ENCODE peak calls at places on chromosomes 6 and 20, in seven cellular contexts. Z is psoas muscle, V is body of pancreas, B is GM23338, T is fibroblast of pulmonary artery, F is epithelial cell of esophagus, P is H9. A is an unnamed sample.

GRCh38 chr6:21533678-21534077 is 59.9 kb upstream of the SOX4 start:
- DNase-seq in Z (no peak), V (no peak), B (no peak), T (no peak), F (no peak), P (no peak), A (no peak)

GRCh38 chr20:47790032-47790965 is 5.0 kb upstream of the SULF2 start:
- DNase-seq in Z (no peak), V (no peak), B (no peak), T (peak), F (peak), P (no peak), A (peak)

GRCh38 chr20:51233345-51233744 is 210.4 kb upstream of the KCNG1 start:
- DNase-seq in Z (no peak), V (no peak), B (no peak), T (no peak), F (peak), P (no peak), A (no peak)

GRCh38 chr6:42928748-42929087 is 562 bp upstream of the CNPY3 start:
- DNase-seq in Z (no peak), V (no peak), B (no peak), T (no peak), F (no peak), P (no peak), A (no peak)

GRCh38 chr20:49559411-49560081 is 8.4 kb downstream of the PTGIS start:
- DNase-seq in Z (peak), V (no peak), B (no peak), T (peak), F (no peak), P (no peak), A (peak)

GRCh38 chr6:138430361-138431145 is 26.5 kb downstream of the HEBP2 start:
- DNase-seq in Z (no peak), V (no peak), B (no peak), T (no peak), F (no peak), P (no peak), A (no peak)

GRCh38 chr6:107811591-107812218 is 12.4 kb downstream of the SCML4 start:
- DNase-seq in Z (no peak), V (peak), B (no peak), T (peak), F (peak), P (no peak), A (peak)

GRCh38 chr6:170088349-170088951 is 202.4 kb downstream of the DLL1 start:
- DNase-seq in Z (no peak), V (peak), B (no peak), T (no peak), F (no peak), P (no peak), A (no peak)

GRCh38 chr20:8740265-8740664 is 328.6 kb upstream of the PLCB4 start:
- DNase-seq in Z (no peak), V (no peak), B (no peak), T (no peak), F (no peak), P (no peak), A (no peak)

GRCh38 chr6:134921980-134922313 is 28.0 kb downstream of the ALDH8A1 start:
- DNase-seq in Z (no peak), V (no peak), B (no peak), T (peak), F (no peak), P (no peak), A (no peak)

GRCh38 chr6:27472182-27472616 is 706 bp downstream of the ZNF184 start:
- DNase-seq in Z (peak), V (peak), B (peak), T (peak), F (peak), P (peak), A (peak)

GRCh38 chr6:128259735-128260685 is 260.4 kb downstream of the PTPRK start:
- DNase-seq in Z (no peak), V (no peak), B (no peak), T (no peak), F (no peak), P (no peak), A (no peak)

GRCh38 chr20:3887870-3888614 is 1.1 kb upstream of the PANK2 start:
- DNase-seq in Z (peak), V (no peak), B (peak), T (no peak), F (no peak), P (no peak), A (peak)

GRCh38 chr6:98657764-98658163 is 176.6 kb upstream of the POU3F2 start:
- DNase-seq in Z (no peak), V (peak), B (peak), T (peak), F (peak), P (no peak), A (peak)

GRCh38 chr20:24781061-24781980 is 167.7 kb upstream of the CST7 start:
- DNase-seq in Z (no peak), V (peak), B (peak), T (peak), F (peak), P (peak), A (peak)
- TF ChIP-seq CTCF in Z (peak), V (peak), B (peak), T (peak), F (peak), P (peak), A (peak)

DNA sequence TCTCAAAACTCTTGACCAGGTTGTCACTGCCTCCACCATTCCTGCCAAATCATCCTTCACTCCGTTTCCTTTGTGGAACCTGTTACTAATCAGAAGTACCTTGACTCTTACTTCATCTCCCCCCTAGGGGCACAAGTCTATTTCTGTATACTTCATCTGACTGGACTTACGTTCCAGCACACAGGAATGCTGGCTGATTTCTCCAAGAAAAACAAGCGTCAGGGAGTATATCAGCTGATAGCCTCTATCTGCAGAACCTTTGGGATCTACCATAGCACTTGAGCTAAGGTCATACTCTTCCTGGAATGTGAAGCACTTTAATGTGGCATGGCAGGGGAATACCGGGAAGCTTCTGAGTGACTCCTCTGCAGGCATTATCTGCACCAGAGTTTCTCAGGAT is 178.1 kb upstream of the MOCS1 start:
- DNase-seq in Z (no peak), V (no peak), B (peak), T (no peak), F (no peak), P (no peak), A (peak)
- TF ChIP-seq CTCF in Z (no peak), V (peak), B (peak), T (no peak), F (no peak), P (no peak), A (no peak)

GRCh38 chr6:159118941-159119340 is 50.3 kb upstream of the FNDC1 start:
- DNase-seq in Z (no peak), V (no peak), B (no peak), T (no peak), F (no peak), P (no peak), A (no peak)
- TF ChIP-seq CTCF in Z (no peak), V (no peak), B (no peak), T (no peak), F (no peak), P (peak), A (no peak)

DNA sequence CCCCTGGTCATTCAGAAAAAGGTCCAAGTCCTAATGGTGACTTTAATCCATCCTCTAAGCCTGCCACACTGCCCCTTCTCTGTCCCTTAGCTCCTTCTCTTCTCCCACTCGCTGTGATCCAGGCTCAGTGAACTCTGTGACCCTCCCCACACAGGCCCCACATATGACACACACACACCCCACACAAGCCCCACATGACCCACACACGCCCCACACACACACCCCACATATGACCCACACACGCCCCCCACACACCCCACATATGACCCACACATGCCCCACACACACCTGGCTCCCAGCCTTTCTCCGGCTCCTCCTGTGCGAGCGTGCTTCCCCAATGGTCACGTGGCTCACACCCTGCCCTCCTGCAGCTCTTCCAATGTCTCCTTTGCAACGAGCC is 528.4 kb upstream of the AGPAT4 start:
- DNase-seq in Z (no peak), V (no peak), B (no peak), T (no peak), F (no peak), P (no peak), A (no peak)
- TF ChIP-seq CTCF in Z (no peak), V (no peak), B (no peak), T (no peak), F (no peak), P (no peak), A (no peak)

GRCh38 chr20:34987288-34988175 is 31.9 kb downstream of the MYH7B start:
- DNase-seq in Z (peak), V (no peak), B (no peak), T (no peak), F (no peak), P (no peak), A (no peak)

GRCh38 chr20:34986311-34987287 is 30.9 kb downstream of the MYH7B start:
- DNase-seq in Z (peak), V (no peak), B (no peak), T (no peak), F (no peak), P (no peak), A (no peak)

GRCh38 chr20:34989670-34990069 is 34.0 kb downstream of the MYH7B start:
- DNase-seq in Z (no peak), V (peak), B (no peak), T (no peak), F (no peak), P (no peak), A (no peak)

GRCh38 chr20:34989118-34989517 is 33.5 kb downstream of the MYH7B start:
- DNase-seq in Z (no peak), V (no peak), B (no peak), T (no peak), F (no peak), P (no peak), A (no peak)

DNA sequence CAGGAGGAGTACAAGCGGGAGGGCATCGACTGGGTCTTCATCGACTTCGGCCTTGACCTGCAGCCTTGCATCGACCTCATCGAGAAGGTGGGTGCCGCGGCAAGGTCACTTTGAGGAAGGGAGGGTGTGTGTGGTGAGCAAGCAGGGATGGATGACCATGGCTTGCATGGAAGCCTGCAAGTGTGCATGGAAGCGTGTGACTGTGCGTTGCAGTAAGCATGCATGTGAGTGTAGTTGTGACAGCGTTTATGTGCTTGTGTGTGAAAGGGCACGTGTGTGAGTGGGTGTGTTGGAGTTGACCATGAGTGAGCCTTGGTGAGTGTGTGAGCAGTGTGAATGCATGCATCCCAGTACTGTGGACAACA is 32.5 kb downstream of the MYH7B start:
- DNase-seq in Z (no peak), V (no peak), B (no peak), T (peak), F (no peak), P (no peak), A (no peak)
- TF ChIP-seq CTCF in Z (no peak), V (no peak), B (no peak), T (no peak), F (no peak), P (no peak), A (no peak)

GRCh38 chr6:85676086-85676729 is 33.5 kb upstream of the SYNCRIP start:
- DNase-seq in Z (no peak), V (no peak), B (no peak), T (peak), F (peak), P (no peak), A (peak)

GRCh38 chr6:85678602-85679444 is 36.1 kb upstream of the SYNCRIP start:
- DNase-seq in Z (peak), V (peak), B (peak), T (peak), F (peak), P (peak), A (peak)

GRCh38 chr6:85675030-85675819 is 32.5 kb upstream of the SYNCRIP start:
- DNase-seq in Z (peak), V (no peak), B (peak), T (peak), F (peak), P (peak), A (peak)

GRCh38 chr6:85678000-85678601 is 35.4 kb upstream of the SYNCRIP start:
- DNase-seq in Z (no peak), V (no peak), B (no peak), T (no peak), F (no peak), P (no peak), A (peak)

DNA sequence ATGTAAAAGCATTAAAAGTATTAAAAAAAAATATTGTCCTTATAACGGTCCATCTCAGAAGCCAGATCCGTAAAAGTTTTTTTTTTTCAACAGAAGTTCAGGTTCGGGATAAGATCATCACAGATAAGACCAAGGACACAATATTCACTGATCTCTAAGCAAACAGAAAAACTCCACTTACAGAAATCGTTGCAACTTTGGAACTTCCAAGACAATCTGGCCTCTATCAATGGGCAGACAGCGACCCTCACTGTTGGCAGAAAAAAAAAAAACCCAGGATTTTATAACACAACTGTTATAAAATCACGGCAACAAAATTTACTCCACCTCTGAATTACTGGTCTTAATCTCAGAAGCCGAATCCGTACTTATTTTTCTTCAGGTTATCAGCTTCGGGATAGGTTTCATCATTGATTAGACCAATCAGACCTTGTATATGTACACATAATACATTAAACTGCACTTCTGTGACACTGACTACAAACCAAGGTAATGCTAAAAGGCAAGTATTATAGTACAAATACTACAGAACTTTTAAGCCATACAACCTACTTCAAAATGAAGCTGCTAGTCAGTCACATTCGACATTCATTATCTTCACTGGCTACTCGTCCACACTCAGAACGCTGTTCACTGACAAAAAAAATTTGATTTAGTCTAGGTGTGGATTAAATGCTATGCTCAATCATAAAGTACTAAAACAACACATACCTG is 34.7 kb upstream of the SYNCRIP start:
- DNase-seq in Z (no peak), V (no peak), B (no peak), T (peak), F (peak), P (no peak), A (peak)
- TF ChIP-seq CTCF in Z (peak), V (no peak), B (peak), T (peak), F (no peak), P (peak), A (peak)

DNA sequence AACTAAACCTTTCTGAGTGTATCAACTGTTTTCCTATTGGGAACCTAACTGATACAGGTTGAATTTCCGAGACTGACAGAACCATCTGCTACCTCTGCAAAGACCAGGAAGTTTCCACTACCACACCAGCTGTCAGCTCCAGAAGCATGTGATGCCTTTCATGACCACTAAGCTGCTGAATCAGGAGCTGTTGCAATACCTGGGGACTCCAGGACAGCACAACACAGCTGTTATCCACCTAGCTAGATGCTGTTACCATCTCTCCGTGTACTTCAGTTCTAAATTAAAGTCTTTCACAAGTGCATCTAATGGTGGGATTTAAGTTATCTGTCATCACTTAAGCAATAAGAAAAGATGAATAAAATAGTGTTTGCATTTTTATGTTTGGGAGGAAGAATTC is 158.2 kb upstream of the IMPG1 start:
- DNase-seq in Z (no peak), V (peak), B (peak), T (no peak), F (peak), P (peak), A (peak)
- TF ChIP-seq CTCF in Z (no peak), V (peak), B (peak), T (no peak), F (no peak), P (peak), A (no peak)

DNA sequence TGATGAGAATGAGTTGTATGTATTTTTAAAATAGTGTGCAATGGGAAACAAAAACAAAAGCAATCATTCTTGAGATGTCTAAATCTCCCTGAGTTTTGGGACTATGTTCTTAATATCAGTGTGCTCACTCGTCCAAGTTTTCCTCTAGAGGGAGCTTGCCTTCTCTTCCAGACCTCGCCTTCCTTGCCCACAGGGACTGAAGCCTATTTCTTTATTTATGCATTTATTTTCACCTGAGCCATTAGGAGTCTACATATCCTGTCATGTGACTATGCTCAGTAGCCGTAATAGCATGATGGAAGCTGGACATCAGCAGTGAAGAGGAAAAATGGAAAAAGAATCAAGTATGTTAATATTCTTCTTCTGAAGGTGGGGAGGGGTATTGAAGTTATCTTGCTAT is 131.2 kb downstream of the SH3BGRL2 start:
- DNase-seq in Z (no peak), V (no peak), B (peak), T (peak), F (peak), P (no peak), A (peak)
- TF ChIP-seq CTCF in Z (no peak), V (no peak), B (peak), T (peak), F (peak), P (peak), A (no peak)

GRCh38 chr20:39292193-39292736 is 330.1 kb downstream of the DHX35 start:
- DNase-seq in Z (no peak), V (no peak), B (no peak), T (no peak), F (no peak), P (no peak), A (no peak)

GRCh38 chr20:39289831-39290230 is 327.7 kb downstream of the DHX35 start:
- DNase-seq in Z (no peak), V (no peak), B (peak), T (no peak), F (no peak), P (peak), A (no peak)

GRCh38 chr20:39291301-39291700 is 329.2 kb downstream of the DHX35 start:
- DNase-seq in Z (no peak), V (no peak), B (no peak), T (no peak), F (no peak), P (no peak), A (peak)

GRCh38 chr20:39290575-39290974 is 328.4 kb downstream of the DHX35 start:
- DNase-seq in Z (no peak), V (no peak), B (peak), T (no peak), F (no peak), P (peak), A (no peak)

GRCh38 chr20:39289316-39289715 is 327.2 kb downstream of the DHX35 start:
- DNase-seq in Z (no peak), V (no peak), B (peak), T (no peak), F (no peak), P (peak), A (peak)
- TF ChIP-seq CTCF in Z (peak), V (no peak), B (peak), T (no peak), F (peak), P (peak), A (peak)